ENCODE peak calls at places on chromosomes 6 and 20, in seven cellular contexts. O is NCI-H2029; B is NCI-H1930; Q is glutamatergic neuron; Y is foreskin melanocyte; K is activated naive CD4-positive, alpha-beta T cell; R is T-helper 1 cell. L is an unnamed sample.

GRCh38 chr6:30060634-30060981 is 457 bp upstream of the POLR1H start:
- DNase-seq in O (no peak), B (no peak), Q (peak), Y (no peak), K (no peak), R (no peak), L (peak)

GRCh38 chr20:3876676-3877075 is 12.5 kb upstream of the PANK2 start:
- DNase-seq in O (peak), B (no peak), Q (no peak), Y (no peak), K (no peak), R (no peak), L (no peak)

GRCh38 chr20:4482378-4482777 is 239.3 kb upstream of the PRND start:
- DNase-seq in O (no peak), B (no peak), Q (no peak), Y (no peak), K (no peak), R (no peak), L (no peak)

GRCh38 chr6:37381579-37381978 is 27.8 kb downstream of the RNF8 start:
- DNase-seq in O (peak), B (no peak), Q (peak), Y (no peak), K (no peak), R (peak), L (peak)

GRCh38 chr6:151917531-151918329 is 110.2 kb downstream of the ESR1 start:
- DNase-seq in O (no peak), B (no peak), Q (no peak), Y (no peak), K (no peak), R (no peak), L (no peak)

GRCh38 chr6:9138856-9139426 is 703.6 kb upstream of the SLC35B3 start:
- DNase-seq in O (peak), B (no peak), Q (no peak), Y (no peak), K (no peak), R (no peak), L (no peak)

GRCh38 chr6:24321538-24322162 is 36.2 kb downstream of the DCDC2 start:
- DNase-seq in O (no peak), B (no peak), Q (no peak), Y (no peak), K (no peak), R (no peak), L (no peak)

GRCh38 chr6:88573971-88574370 is 389.4 kb downstream of the RNGTT start:
- DNase-seq in O (no peak), B (no peak), Q (no peak), Y (no peak), K (no peak), R (no peak), L (no peak)

GRCh38 chr20:39893013-39893685 is 795.9 kb downstream of the MAFB start:
- DNase-seq in O (no peak), B (no peak), Q (no peak), Y (peak), K (no peak), R (no peak), L (peak)

GRCh38 chr6:132937466-132937906 is 123.1 kb downstream of the RPS12 start:
- DNase-seq in O (peak), B (peak), Q (peak), Y (no peak), K (no peak), R (no peak), L (peak)

GRCh38 chr6:151680846-151681425 is 126.5 kb upstream of the ESR1 start:
- DNase-seq in O (no peak), B (no peak), Q (no peak), Y (no peak), K (no peak), R (no peak), L (no peak)

GRCh38 chr20:48595495-48596475 is 232.0 kb downstream of the PREX1 start:
- DNase-seq in O (no peak), B (no peak), Q (no peak), Y (no peak), K (no peak), R (no peak), L (peak)

GRCh38 chr6:142942805-142943227 is 2.2 kb downstream of the HIVEP2 start:
- DNase-seq in O (no peak), B (no peak), Q (no peak), Y (no peak), K (no peak), R (no peak), L (peak)

GRCh38 chr6:30548375-30548774 is 7.9 kb downstream of the GNL1 start:
- DNase-seq in O (no peak), B (no peak), Q (no peak), Y (no peak), K (no peak), R (no peak), L (no peak)

GRCh38 chr20:25220021-25220730 is 24.7 kb downstream of the ENTPD6 start:
- DNase-seq in O (no peak), B (no peak), Q (no peak), Y (no peak), K (no peak), R (no peak), L (no peak)

GRCh38 chr6:144033816-144034540 is 25.9 kb upstream of the PLAGL1 start:
- DNase-seq in O (no peak), B (no peak), Q (no peak), Y (no peak), K (no peak), R (no peak), L (peak)

GRCh38 chr6:128520436-128521301 is at the start of gene PTPRK:
- DNase-seq in O (peak), B (peak), Q (peak), Y (peak), K (peak), R (peak), L (peak)

GRCh38 chr6:106300944-106301343 is 24.6 kb downstream of the ATG5 start:
- DNase-seq in O (no peak), B (no peak), Q (no peak), Y (no peak), K (no peak), R (no peak), L (peak)

GRCh38 chr6:165178056-165178455 is 131.3 kb downstream of the C6orf118 start:
- DNase-seq in O (no peak), B (no peak), Q (no peak), Y (no peak), K (no peak), R (no peak), L (no peak)

GRCh38 chr20:51469578-51470520 is 72.7 kb downstream of the NFATC2 start:
- DNase-seq in O (peak), B (no peak), Q (no peak), Y (no peak), K (no peak), R (no peak), L (no peak)

GRCh38 chr6:84652356-84653026 is 111.9 kb downstream of the TBX18 start:
- DNase-seq in O (no peak), B (no peak), Q (no peak), Y (no peak), K (no peak), R (no peak), L (no peak)

GRCh38 chr6:39882567-39882953 is 51.7 kb downstream of the MOCS1 start:
- DNase-seq in O (no peak), B (no peak), Q (no peak), Y (no peak), K (no peak), R (no peak), L (peak)

GRCh38 chr6:7488494-7488893 is 53.0 kb upstream of the DSP start:
- DNase-seq in O (no peak), B (no peak), Q (no peak), Y (no peak), K (no peak), R (no peak), L (no peak)

GRCh38 chr6:37459981-37460800 is 27.2 kb downstream of the CMTR1 start:
- DNase-seq in O (no peak), B (no peak), Q (peak), Y (no peak), K (no peak), R (no peak), L (no peak)

GRCh38 chr6:7080311-7080710 is 27.4 kb upstream of the RREB1 start:
- DNase-seq in O (no peak), B (no peak), Q (no peak), Y (no peak), K (no peak), R (no peak), L (no peak)

GRCh38 chr6:68196645-68197044 is 438.4 kb upstream of the ADGRB3 start:
- DNase-seq in O (peak), B (no peak), Q (no peak), Y (no peak), K (no peak), R (no peak), L (no peak)

GRCh38 chr6:135382182-135382628 is 115.3 kb downstream of the AHI1 start:
- DNase-seq in O (no peak), B (no peak), Q (no peak), Y (no peak), K (no peak), R (no peak), L (no peak)